ENCODE peak calls at places on chromosomes 13 and 19, in four cellular contexts. One of them, this sample, is unnamed.

GRCh38 chr13:77516342-77516789 is 19.1 kb upstream of the SCEL start:
- DNase-seq in uterus: no peak
- DNase-seq in hypothalamus: no peak
- DNase-seq in GM19239: no peak
- DNase-seq in this sample: no peak

GRCh38 chr13:41546372-41547252 is 89.3 kb downstream of the RGCC start:
- DNase-seq in uterus: no peak
- DNase-seq in hypothalamus: no peak
- DNase-seq in GM19239: no peak
- DNase-seq in this sample: no peak

GRCh38 chr19:42313096-42313839 is at the start of gene TMEM145:
- DNase-seq in uterus: no peak
- DNase-seq in hypothalamus: peak; percentile 34
- DNase-seq in GM19239: no peak
- DNase-seq in this sample: peak; percentile 62

GRCh38 chr13:46885018-46885417 is 11.8 kb downstream of the HTR2A start:
- DNase-seq in uterus: no peak
- DNase-seq in hypothalamus: no peak
- DNase-seq in GM19239: no peak
- DNase-seq in this sample: no peak

GRCh38 chr13:112172641-112173171 is 105.8 kb downstream of the SOX1 start:
- DNase-seq in uterus: no peak
- DNase-seq in hypothalamus: peak; percentile 75
- DNase-seq in GM19239: no peak
- DNase-seq in this sample: no peak

GRCh38 chr19:39408392-39409206 is 2.0 kb downstream of the ZFP36 start:
- DNase-seq in uterus: peak; percentile 43
- DNase-seq in hypothalamus: no peak
- DNase-seq in GM19239: no peak
- DNase-seq in this sample: no peak

GRCh38 chr13:76889254-76889653 is 3.0 kb upstream of the KCTD12 start:
- DNase-seq in uterus: no peak
- DNase-seq in hypothalamus: no peak
- DNase-seq in GM19239: no peak
- DNase-seq in this sample: no peak

GRCh38 chr13:103516009-103516795 is 450.0 kb upstream of the SLC10A2 start:
- DNase-seq in uterus: no peak
- DNase-seq in hypothalamus: no peak
- DNase-seq in GM19239: no peak
- DNase-seq in this sample: no peak

GRCh38 chr19:51439021-51439465 is 19.2 kb downstream of the SIGLEC8 start:
- DNase-seq in uterus: no peak
- DNase-seq in hypothalamus: no peak
- DNase-seq in GM19239: no peak
- DNase-seq in this sample: no peak

GRCh38 chr13:24167666-24168391 is 7.3 kb downstream of the SPATA13 start:
- DNase-seq in uterus: no peak
- DNase-seq in hypothalamus: no peak
- DNase-seq in GM19239: no peak
- DNase-seq in this sample: no peak

GRCh38 chr13:79128158-79128557 is 277.9 kb downstream of the RBM26 start:
- DNase-seq in uterus: no peak
- DNase-seq in hypothalamus: no peak
- DNase-seq in GM19239: no peak
- DNase-seq in this sample: no peak

GRCh38 chr13:97659602-97660001 is 225.6 kb downstream of the RAP2A start:
- DNase-seq in uterus: no peak
- DNase-seq in hypothalamus: peak; percentile 1
- DNase-seq in GM19239: no peak
- DNase-seq in this sample: no peak

GRCh38 chr19:44592451-44592890 is 20.9 kb upstream of the IGSF23 start:
- DNase-seq in uterus: no peak
- DNase-seq in hypothalamus: no peak
- DNase-seq in GM19239: no peak
- DNase-seq in this sample: no peak

GRCh38 chr19:45885556-45886426 is at the start of gene IRF2BP1:
- DNase-seq in uterus: peak; percentile 93
- DNase-seq in hypothalamus: peak; percentile 80
- DNase-seq in GM19239: peak; percentile 89
- DNase-seq in this sample: peak; percentile 83

GRCh38 chr13:23870356-23871146 is 18.6 kb downstream of the MIPEP start:
- DNase-seq in uterus: no peak
- DNase-seq in hypothalamus: no peak
- DNase-seq in GM19239: no peak
- DNase-seq in this sample: no peak

GRCh38 chr13:66618702-66619101 is 611.4 kb downstream of the PCDH9 start:
- DNase-seq in uterus: no peak
- DNase-seq in hypothalamus: no peak
- DNase-seq in GM19239: no peak
- DNase-seq in this sample: no peak

GRCh38 chr19:19185853-19186728 is 5.9 kb downstream of the BORCS8 start:
- DNase-seq in uterus: no peak
- DNase-seq in hypothalamus: no peak
- DNase-seq in GM19239: no peak
- DNase-seq in this sample: no peak

GRCh38 chr13:44765076-44765475 is 188.9 kb upstream of the TSC22D1 start:
- DNase-seq in uterus: no peak
- DNase-seq in hypothalamus: no peak
- DNase-seq in GM19239: no peak
- DNase-seq in this sample: no peak

GRCh38 chr19:7263066-7263465 is 31.1 kb downstream of the INSR start:
- DNase-seq in uterus: no peak
- DNase-seq in hypothalamus: no peak
- DNase-seq in GM19239: no peak
- DNase-seq in this sample: no peak

GRCh38 chr19:5006201-5006600 is 37.3 kb downstream of the KDM4B start:
- DNase-seq in uterus: no peak
- DNase-seq in hypothalamus: no peak
- DNase-seq in GM19239: no peak
- DNase-seq in this sample: no peak

GRCh38 chr13:29754486-29754806 is 96.0 kb downstream of the UBL3 start:
- DNase-seq in uterus: no peak
- DNase-seq in hypothalamus: no peak
- DNase-seq in GM19239: no peak
- DNase-seq in this sample: no peak

GRCh38 chr19:38709119-38709518 is 35.2 kb downstream of the CAPN12 start:
- DNase-seq in uterus: no peak
- DNase-seq in hypothalamus: no peak
- DNase-seq in GM19239: no peak
- DNase-seq in this sample: no peak

GRCh38 chr13:79392882-79393563 is 13.0 kb downstream of the RBM26 start:
- DNase-seq in uterus: no peak
- DNase-seq in hypothalamus: no peak
- DNase-seq in GM19239: no peak
- DNase-seq in this sample: no peak

GRCh38 chr13:60229708-60230272 is 66.1 kb upstream of the DIAPH3 start:
- DNase-seq in uterus: no peak
- DNase-seq in hypothalamus: no peak
- DNase-seq in GM19239: no peak
- DNase-seq in this sample: no peak

GRCh38 chr13:24208314-24208713 is 47.8 kb downstream of the SPATA13 start:
- DNase-seq in uterus: no peak
- DNase-seq in hypothalamus: no peak
- DNase-seq in GM19239: no peak
- DNase-seq in this sample: no peak

GRCh38 chr13:43237616-43238015 is 214.2 kb downstream of the DNAJC15 start:
- DNase-seq in uterus: no peak
- DNase-seq in hypothalamus: no peak
- DNase-seq in GM19239: no peak
- DNase-seq in this sample: no peak

GRCh38 chr19:39802958-39803357 is 24.3 kb downstream of the LEUTX start:
- DNase-seq in uterus: no peak
- DNase-seq in hypothalamus: no peak
- DNase-seq in GM19239: no peak
- DNase-seq in this sample: no peak

GRCh38 chr19:3343619-3344502 is 22.5 kb upstream of the NFIC start:
- DNase-seq in uterus: peak; percentile 88
- DNase-seq in hypothalamus: peak; percentile 86
- DNase-seq in GM19239: no peak
- DNase-seq in this sample: no peak